ENCODE peak calls at places on chromosome 18, in six cellular contexts. X, T, F, D, M and S are unnamed samples.

GRCh38 chr18:79496237-79496977 is 100.7 kb downstream of the NFATC1 start:
- DNase-seq in X (no peak), D (no peak), M (no peak), T (no peak), F (no peak), S (no peak)

GRCh38 chr18:3449702-3450357 is at the start of gene TGIF1:
- DNase-seq in X (peak), T (peak), F (peak), M (no peak), D (peak), S (no peak)

GRCh38 chr18:13539050-13539449 is 187.3 kb downstream of the FAM210A start:
- DNase-seq in D (no peak), M (no peak), F (no peak), X (no peak), T (no peak), S (no peak)

GRCh38 chr18:59777636-59778035 is 80.4 kb upstream of the CCBE1 start:
- DNase-seq in T (no peak), D (no peak), F (no peak), M (no peak), X (no peak), S (no peak)

GRCh38 chr18:48767090-48767670 is 183.6 kb downstream of the SMAD7 start:
- DNase-seq in D (no peak), T (peak), X (no peak), M (peak), F (peak), S (no peak)

GRCh38 chr18:36481935-36482334 is 184.4 kb downstream of the FHOD3 start:
- DNase-seq in X (no peak), M (no peak), F (no peak), T (no peak), D (no peak), S (no peak)

GRCh38 chr18:67421666-67422065 is 94.9 kb downstream of the DSEL start:
- DNase-seq in X (no peak), T (peak), M (no peak), D (no peak), F (no peak), S (no peak)

GRCh38 chr18:66995270-66995669 is 391.4 kb upstream of the CDH19 start:
- DNase-seq in D (no peak), T (no peak), X (no peak), F (no peak), M (no peak), S (no peak)

GRCh38 chr18:27748336-27748735 is 428.6 kb downstream of the CDH2 start:
- DNase-seq in M (no peak), T (no peak), X (no peak), F (no peak), D (no peak), S (no peak)

GRCh38 chr18:2111456-2111855 is 459.8 kb downstream of the METTL4 start:
- DNase-seq in X (no peak), F (no peak), D (no peak), T (no peak), M (peak), S (peak)

GRCh38 chr18:70490008-70490933 is 201.4 kb downstream of the SOCS6 start:
- DNase-seq in M (no peak), T (peak), X (peak), D (peak), F (no peak), S (peak)

GRCh38 chr18:48882379-48882778 is 68.4 kb downstream of the SMAD7 start:
- DNase-seq in X (no peak), T (no peak), M (no peak), D (no peak), F (no peak), S (no peak)

GRCh38 chr18:42444349-42444748 is 489.3 kb downstream of the PIK3C3 start:
- DNase-seq in T (no peak), X (no peak), D (no peak), F (no peak), M (no peak), S (no peak)

GRCh38 chr18:13616525-13617035 is 109.8 kb downstream of the FAM210A start:
- DNase-seq in M (no peak), X (no peak), T (no peak), D (no peak), F (no peak), S (no peak)

GRCh38 chr18:27894746-27895145 is 282.2 kb downstream of the CDH2 start:
- DNase-seq in F (no peak), T (no peak), X (no peak), M (no peak), D (no peak), S (no peak)

GRCh38 chr18:48814490-48815181 is 136.1 kb downstream of the SMAD7 start:
- DNase-seq in X (no peak), M (no peak), F (no peak), D (no peak), T (peak), S (no peak)

GRCh38 chr18:37304012-37304680 is 261.5 kb downstream of the CELF4 start:
- DNase-seq in M (no peak), F (no peak), X (no peak), D (no peak), T (no peak), S (no peak)

GRCh38 chr18:10842821-10843220 is 306.5 kb downstream of the PIEZO2 start:
- DNase-seq in T (peak), D (no peak), F (no peak), X (no peak), M (no peak), S (no peak)

GRCh38 chr18:59957957-59958356 is 58.2 kb downstream of the PMAIP1 start:
- DNase-seq in T (peak), F (no peak), X (peak), M (no peak), D (peak), S (peak)

GRCh38 chr18:39913790-39914366 is 2041.2 kb upstream of the PIK3C3 start:
- DNase-seq in F (no peak), D (no peak), T (no peak), M (no peak), X (no peak), S (no peak)

GRCh38 chr18:25229080-25229479 is 122.9 kb downstream of the ZNF521 start:
- DNase-seq in F (no peak), X (peak), M (peak), T (peak), D (no peak), S (no peak)

GRCh38 chr18:48749768-48750167 is 201.0 kb downstream of the SMAD7 start:
- DNase-seq in D (no peak), T (peak), X (no peak), M (no peak), F (no peak), S (no peak)

GRCh38 chr18:79964330-79965118 is at the start of gene HSBP1L1:
- DNase-seq in F (peak), X (peak), T (peak), D (peak), M (no peak), S (no peak)

GRCh38 chr18:10099539-10100140 is 185.8 kb downstream of the VAPA start:
- DNase-seq in T (no peak), X (no peak), M (no peak), F (no peak), D (no peak), S (no peak)

GRCh38 chr18:57802166-57802868 is 798 bp downstream of the ATP8B1 start:
- DNase-seq in X (no peak), F (peak), M (no peak), T (no peak), D (no peak), S (no peak)

GRCh38 chr18:57802869-57803118 is 321 bp downstream of the ATP8B1 start:
- DNase-seq in D (no peak), F (no peak), X (no peak), M (no peak), T (no peak), S (no peak)

DNA sequence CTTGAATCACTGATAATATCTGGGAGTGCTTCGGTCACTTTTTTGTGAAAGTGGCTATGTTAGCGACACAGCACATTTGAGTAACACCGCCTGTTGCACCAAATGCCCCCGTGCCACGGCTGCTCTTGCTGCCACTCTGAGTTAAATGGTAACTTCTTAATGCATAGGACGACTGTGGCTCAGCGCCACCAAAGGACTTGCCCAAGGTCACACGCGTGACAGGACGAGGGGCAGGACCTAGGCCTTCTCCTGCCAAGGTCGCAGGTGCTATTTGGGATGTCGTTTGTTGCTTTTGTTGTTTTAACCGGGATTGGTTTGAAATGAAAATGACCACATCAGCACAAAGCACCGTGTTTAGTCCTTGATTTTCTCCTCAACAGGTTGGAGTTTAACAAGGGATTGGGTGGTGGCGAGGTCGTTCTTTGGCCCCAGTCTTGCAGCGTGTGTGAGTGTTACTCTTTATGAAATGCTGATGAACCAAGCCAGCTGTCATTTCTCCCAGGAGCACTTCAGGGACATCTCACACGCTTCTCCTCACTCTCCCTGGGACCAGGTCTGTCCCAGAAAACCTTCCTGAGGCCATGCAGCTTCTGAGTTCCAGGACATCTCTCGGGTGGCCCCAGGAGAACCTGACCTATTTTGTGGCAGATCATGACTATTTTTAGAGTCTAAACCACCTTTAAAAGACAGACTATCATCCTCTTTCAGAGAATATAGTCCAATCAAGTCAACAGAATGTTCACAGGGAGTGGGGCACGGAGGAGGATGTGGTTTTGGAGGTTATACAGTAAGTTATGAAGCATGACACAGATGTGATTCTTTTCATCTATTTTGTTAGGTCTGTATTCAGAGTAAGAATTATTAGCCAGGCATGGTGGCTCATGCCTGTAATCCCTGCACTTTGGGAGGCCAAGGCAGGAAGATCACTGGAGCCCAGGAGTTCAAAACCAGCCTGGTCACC is 49.9 kb downstream of the MTCL1 start:
- DNase-seq in D (peak), M (peak), T (peak), X (no peak), F (no peak), S (no peak)
- H3K4me3 ChIP-seq in D (no peak), M (no peak), T (no peak), X (no peak), F (no peak), S (no peak)

GRCh38 chr18:55508637-55509036 is 79.4 kb downstream of the TCF4 start:
- DNase-seq in F (no peak), M (no peak), D (no peak), X (no peak), T (peak), S (no peak)
- H3K4me3 ChIP-seq in F (no peak), M (no peak), D (no peak), X (no peak), T (peak), S (no peak)

DNA sequence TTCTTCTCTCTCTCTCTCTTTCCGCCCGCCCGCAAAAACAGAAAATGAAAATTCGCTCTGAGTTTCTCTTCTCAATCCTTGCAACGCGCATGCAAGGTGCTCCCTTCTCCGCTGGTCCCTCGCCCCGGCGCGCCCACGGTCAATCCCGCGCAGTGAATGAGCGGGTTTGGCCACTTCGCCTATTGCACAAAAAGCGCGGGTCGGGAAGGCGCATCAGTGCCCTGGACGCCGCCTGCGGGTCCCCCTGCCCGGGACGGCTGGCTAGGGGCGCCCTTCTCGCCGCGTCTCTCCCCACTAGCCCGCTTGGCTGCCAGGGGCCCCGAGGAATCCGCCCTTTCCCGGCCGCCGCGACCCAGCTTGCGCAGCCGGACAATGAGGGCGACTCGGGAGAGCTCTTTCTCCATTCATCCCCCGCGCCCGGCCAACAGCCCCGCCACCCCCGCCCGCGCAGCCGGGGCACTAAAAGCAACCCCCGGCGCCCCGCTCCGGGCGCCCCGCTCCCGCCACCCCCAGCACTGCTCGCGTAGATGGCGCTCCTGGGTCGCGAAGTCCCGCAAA is 686 bp downstream of the LAMA1 start:
- DNase-seq in F (no peak), T (no peak), M (no peak), D (no peak), X (no peak), S (no peak)
- H3K4me3 ChIP-seq in F (no peak), T (peak), M (peak), D (peak), X (peak), S (peak)

GRCh38 chr18:22241806-22242440 is 72.5 kb downstream of the GATA6 start:
- DNase-seq in F (peak), M (no peak), X (peak), T (no peak), D (peak), S (no peak)
- H3K4me3 ChIP-seq in F (no peak), M (no peak), X (no peak), T (no peak), D (no peak), S (no peak)

GRCh38 chr18:55440988-55441387 is 147.0 kb downstream of the TCF4 start:
- DNase-seq in T (no peak), X (no peak), D (no peak), M (no peak), F (no peak), S (no peak)

GRCh38 chr18:55435592-55435991 is 152.4 kb downstream of the TCF4 start:
- DNase-seq in T (no peak), X (no peak), F (no peak), D (no peak), M (no peak), S (no peak)

GRCh38 chr18:55442561-55442960 is 145.4 kb downstream of the TCF4 start:
- DNase-seq in M (no peak), T (no peak), F (no peak), X (no peak), D (no peak), S (no peak)

GRCh38 chr18:55433688-55434087 is 154.3 kb downstream of the TCF4 start:
- DNase-seq in F (no peak), M (no peak), X (no peak), T (no peak), D (no peak), S (no peak)

DNA sequence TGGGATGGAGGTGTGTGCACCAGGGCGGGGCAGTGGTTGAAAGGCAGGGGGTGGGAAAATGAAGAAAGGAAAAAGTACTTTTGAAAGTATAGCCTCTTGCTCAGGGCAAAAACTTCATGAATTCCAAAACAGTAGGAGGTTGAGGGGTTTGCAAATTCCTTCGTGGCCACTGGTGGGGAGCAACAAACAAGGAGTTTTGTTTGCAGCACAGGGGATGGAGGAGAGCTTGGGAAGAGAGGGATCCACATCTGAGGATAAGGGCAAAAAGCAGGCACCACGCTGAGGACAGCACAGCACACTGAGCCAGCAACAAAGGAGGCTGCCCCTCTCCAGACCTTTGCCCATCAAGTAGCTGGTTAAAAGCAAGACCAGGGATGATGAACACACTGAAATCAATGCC is 149.0 kb downstream of the TCF4 start:
- DNase-seq in F (no peak), D (no peak), M (no peak), T (no peak), X (no peak), S (no peak)
- H3K4me3 ChIP-seq in F (no peak), D (no peak), M (no peak), T (no peak), X (no peak), S (no peak)

DNA sequence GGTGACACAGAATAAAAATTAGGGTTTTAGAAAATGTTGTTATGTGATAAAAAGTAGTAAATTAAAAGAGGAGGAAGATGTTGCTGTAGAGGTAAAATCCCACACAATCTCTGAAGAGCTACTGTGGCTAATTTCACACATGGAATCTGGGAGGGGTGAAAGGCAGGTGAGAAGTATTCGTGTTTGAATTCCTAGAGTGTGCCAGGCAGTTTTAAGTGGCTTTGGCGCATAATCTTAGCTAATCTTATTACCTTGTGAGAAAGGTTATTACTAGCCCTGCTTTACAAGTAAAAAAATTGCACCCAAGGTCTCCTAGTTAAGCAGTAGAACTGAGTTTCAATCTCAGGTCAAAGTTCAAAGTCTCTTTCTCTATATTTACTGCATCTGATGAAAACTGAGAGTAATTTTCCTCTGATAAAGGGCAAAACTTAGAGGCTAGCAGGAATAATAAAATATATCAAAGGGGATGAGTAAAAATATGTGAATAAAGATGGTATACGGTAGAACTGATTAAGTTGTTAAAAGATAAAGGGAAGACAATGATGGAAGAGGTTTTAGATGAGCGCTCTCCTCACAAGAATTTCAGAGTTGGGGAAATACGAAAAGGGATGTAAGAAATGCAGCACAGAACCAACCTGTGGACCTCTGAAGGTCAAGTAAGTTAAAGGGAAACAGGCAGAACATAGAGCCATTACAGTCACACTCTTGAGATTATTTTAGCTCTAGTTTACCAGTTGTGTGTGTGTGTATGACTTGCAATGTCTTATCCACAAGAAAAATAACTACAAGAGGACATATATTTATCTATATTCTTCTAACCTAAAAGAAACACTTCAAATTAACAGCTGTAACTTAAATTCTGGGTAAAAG is 34.8 kb downstream of the GAREM1 start:
- DNase-seq in D (peak), T (no peak), X (no peak), F (no peak), M (no peak), S (no peak)
- H3K4me3 ChIP-seq in D (no peak), T (no peak), X (no peak), F (no peak), M (no peak), S (no peak)

GRCh38 chr18:22558945-22559385 is 141.2 kb upstream of the CTAGE1 start:
- DNase-seq in X (peak), D (peak), T (peak), M (no peak), F (peak), S (no peak)
- H3K4me3 ChIP-seq in X (peak), D (peak), T (peak), M (peak), F (peak), S (peak)

GRCh38 chr18:75247041-75247551 is 36.5 kb downstream of the TSHZ1 start:
- DNase-seq in T (peak), F (no peak), X (no peak), M (no peak), D (no peak), S (no peak)
- H3K4me3 ChIP-seq in T (peak), F (no peak), X (peak), M (peak), D (peak), S (no peak)